ENCODE peak calls at places on chromosome 7, in four cellular contexts. One of them, this sample, is unnamed.

GRCh38 chr7:97871659-97872024 is 566 bp downstream of the ASNS start:
- DNase-seq in PC-9: no peak
- DNase-seq in pancreas: no peak
- DNase-seq in CD8-positive, alpha-beta memory T cell: no peak
- DNase-seq in this sample: no peak

GRCh38 chr7:156666368-156667109 is 26.0 kb downstream of the RNF32 start:
- DNase-seq in PC-9: no peak
- DNase-seq in pancreas: no peak
- DNase-seq in CD8-positive, alpha-beta memory T cell: no peak
- DNase-seq in this sample: no peak

GRCh38 chr7:3301831-3302618 is 973 bp downstream of the SDK1 start:
- DNase-seq in PC-9: no peak
- DNase-seq in pancreas: peak
- DNase-seq in CD8-positive, alpha-beta memory T cell: peak
- DNase-seq in this sample: no peak

GRCh38 chr7:158353606-158354570 is 233.7 kb downstream of the PTPRN2 start:
- DNase-seq in PC-9: peak
- DNase-seq in pancreas: no peak
- DNase-seq in CD8-positive, alpha-beta memory T cell: no peak
- DNase-seq in this sample: no peak

GRCh38 chr7:104814671-104815400 is 199.2 kb upstream of the KMT2E start:
- DNase-seq in PC-9: no peak
- DNase-seq in pancreas: no peak
- DNase-seq in CD8-positive, alpha-beta memory T cell: no peak
- DNase-seq in this sample: no peak

GRCh38 chr7:23403970-23404369 is 66.3 kb downstream of the IGF2BP3 start:
- DNase-seq in PC-9: peak
- DNase-seq in pancreas: no peak
- DNase-seq in CD8-positive, alpha-beta memory T cell: no peak
- DNase-seq in this sample: no peak

GRCh38 chr7:65251851-65252620 is 121.6 kb upstream of the ZNF92 start:
- DNase-seq in PC-9: no peak
- DNase-seq in pancreas: peak
- DNase-seq in CD8-positive, alpha-beta memory T cell: no peak
- DNase-seq in this sample: no peak

GRCh38 chr7:106124176-106124575 is 12.1 kb upstream of the SYPL1 start:
- DNase-seq in PC-9: no peak
- DNase-seq in pancreas: no peak
- DNase-seq in CD8-positive, alpha-beta memory T cell: no peak
- DNase-seq in this sample: no peak

GRCh38 chr7:119270045-119270464 is 1002.9 kb upstream of the KCND2 start:
- DNase-seq in PC-9: peak
- DNase-seq in pancreas: peak
- DNase-seq in CD8-positive, alpha-beta memory T cell: no peak
- DNase-seq in this sample: no peak

GRCh38 chr7:64098-64521 is 128.3 kb upstream of the FAM20C start:
- DNase-seq in PC-9: peak
- DNase-seq in pancreas: peak
- DNase-seq in CD8-positive, alpha-beta memory T cell: no peak
- DNase-seq in this sample: peak

GRCh38 chr7:148485618-148486017 is 104.9 kb upstream of the C7orf33 start:
- DNase-seq in PC-9: no peak
- DNase-seq in pancreas: no peak
- DNase-seq in CD8-positive, alpha-beta memory T cell: no peak
- DNase-seq in this sample: no peak

GRCh38 chr7:46089281-46089680 is 168.2 kb upstream of the IGFBP3 start:
- DNase-seq in PC-9: peak
- DNase-seq in pancreas: no peak
- DNase-seq in CD8-positive, alpha-beta memory T cell: no peak
- DNase-seq in this sample: no peak

GRCh38 chr7:139572071-139572470 is 48.6 kb downstream of the CLEC2L start:
- DNase-seq in PC-9: no peak
- DNase-seq in pancreas: no peak
- DNase-seq in CD8-positive, alpha-beta memory T cell: no peak
- DNase-seq in this sample: no peak

GRCh38 chr7:141113131-141113530 is 39.3 kb downstream of the TMEM178B start:
- DNase-seq in PC-9: no peak
- DNase-seq in pancreas: no peak
- DNase-seq in CD8-positive, alpha-beta memory T cell: no peak
- DNase-seq in this sample: no peak

GRCh38 chr7:100571829-100572116 is 1.9 kb downstream of the SAP25 start:
- DNase-seq in PC-9: no peak
- DNase-seq in pancreas: peak
- DNase-seq in CD8-positive, alpha-beta memory T cell: no peak
- DNase-seq in this sample: no peak

GRCh38 chr7:100572281-100572948 is 1.3 kb downstream of the SAP25 start:
- DNase-seq in PC-9: no peak
- DNase-seq in pancreas: peak
- DNase-seq in CD8-positive, alpha-beta memory T cell: no peak
- DNase-seq in this sample: no peak

GRCh38 chr7:100568936-100569844 is 4.5 kb downstream of the SAP25 start:
- DNase-seq in PC-9: no peak
- DNase-seq in pancreas: peak
- DNase-seq in CD8-positive, alpha-beta memory T cell: peak
- DNase-seq in this sample: no peak

GRCh38 chr7:100572949-100573675 is 588 bp downstream of the SAP25 start:
- DNase-seq in PC-9: peak
- DNase-seq in pancreas: peak
- DNase-seq in CD8-positive, alpha-beta memory T cell: no peak
- DNase-seq in this sample: no peak

GRCh38 chr7:100570954-100571828 is 2.5 kb downstream of the SAP25 start:
- DNase-seq in PC-9: peak
- DNase-seq in pancreas: no peak
- DNase-seq in CD8-positive, alpha-beta memory T cell: no peak
- DNase-seq in this sample: no peak
- H3K27ac ChIP-seq in PC-9: no peak
- H3K27ac ChIP-seq in pancreas: no peak
- H3K27ac ChIP-seq in CD8-positive, alpha-beta memory T cell: no peak
- H3K27ac ChIP-seq in this sample: no peak

GRCh38 chr7:16742547-16742946 is 11.0 kb upstream of the TSPAN13 start:
- DNase-seq in PC-9: no peak
- DNase-seq in pancreas: no peak
- DNase-seq in CD8-positive, alpha-beta memory T cell: no peak
- DNase-seq in this sample: no peak

GRCh38 chr7:16744518-16745250 is 8.9 kb upstream of the TSPAN13 start:
- DNase-seq in PC-9: no peak
- DNase-seq in pancreas: no peak
- DNase-seq in CD8-positive, alpha-beta memory T cell: no peak
- DNase-seq in this sample: no peak

GRCh38 chr7:16741676-16742075 is 11.9 kb upstream of the TSPAN13 start:
- DNase-seq in PC-9: no peak
- DNase-seq in pancreas: no peak
- DNase-seq in CD8-positive, alpha-beta memory T cell: no peak
- DNase-seq in this sample: no peak

GRCh38 chr7:16740996-16741395 is 12.6 kb upstream of the TSPAN13 start:
- DNase-seq in PC-9: no peak
- DNase-seq in pancreas: no peak
- DNase-seq in CD8-positive, alpha-beta memory T cell: no peak
- DNase-seq in this sample: no peak

DNA sequence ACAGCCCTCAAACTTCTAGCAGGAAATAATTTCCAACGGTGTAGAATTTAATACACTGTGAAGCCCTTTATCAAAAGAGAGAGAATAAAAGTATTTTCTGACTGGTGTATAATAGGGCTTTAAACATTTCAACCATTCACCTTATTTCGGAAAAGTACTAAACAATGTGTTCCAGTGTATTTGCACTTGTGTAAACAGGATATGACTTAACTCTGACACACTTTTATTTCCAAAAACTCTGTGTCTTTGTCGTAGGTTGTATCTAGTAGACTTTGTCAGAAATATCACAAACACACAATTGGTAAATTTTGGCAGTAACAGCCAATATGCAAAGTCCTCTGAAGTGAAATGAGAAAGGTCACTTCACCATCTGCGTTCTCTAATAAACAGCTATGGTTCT is 10.3 kb upstream of the TSPAN13 start:
- DNase-seq in PC-9: no peak
- DNase-seq in pancreas: no peak
- DNase-seq in CD8-positive, alpha-beta memory T cell: no peak
- DNase-seq in this sample: no peak
- H3K27ac ChIP-seq in PC-9: no peak
- H3K27ac ChIP-seq in pancreas: no peak
- H3K27ac ChIP-seq in CD8-positive, alpha-beta memory T cell: peak
- H3K27ac ChIP-seq in this sample: no peak

GRCh38 chr7:131330299-131330698 is 2.6 kb downstream of the MKLN1 start:
- DNase-seq in PC-9: no peak
- DNase-seq in pancreas: no peak
- DNase-seq in CD8-positive, alpha-beta memory T cell: no peak
- DNase-seq in this sample: no peak
- H3K27ac ChIP-seq in PC-9: peak
- H3K27ac ChIP-seq in pancreas: no peak
- H3K27ac ChIP-seq in CD8-positive, alpha-beta memory T cell: no peak
- H3K27ac ChIP-seq in this sample: no peak

DNA sequence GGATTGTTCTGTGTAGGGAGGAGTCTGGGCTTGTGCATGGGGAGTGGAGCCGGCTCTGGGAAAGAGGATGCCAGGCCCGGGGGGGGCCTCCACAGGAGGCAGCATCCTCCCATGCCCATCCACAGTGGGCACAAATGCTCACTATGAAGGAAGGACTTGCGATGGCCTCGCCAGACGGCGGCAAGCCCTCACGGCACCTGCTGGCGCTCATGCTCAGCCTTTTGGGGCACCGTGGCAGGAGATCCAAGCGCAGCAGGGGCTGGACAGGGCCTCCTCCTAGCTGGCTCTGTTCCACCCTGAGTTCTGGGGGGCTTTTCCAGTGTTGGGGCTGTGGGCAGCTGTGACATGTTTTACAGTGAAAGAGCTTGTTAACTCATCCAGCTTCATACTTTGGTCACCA is 15.2 kb downstream of the MDH2 start:
- DNase-seq in PC-9: no peak
- DNase-seq in pancreas: no peak
- DNase-seq in CD8-positive, alpha-beta memory T cell: no peak
- DNase-seq in this sample: no peak
- H3K27ac ChIP-seq in PC-9: no peak
- H3K27ac ChIP-seq in pancreas: no peak
- H3K27ac ChIP-seq in CD8-positive, alpha-beta memory T cell: no peak
- H3K27ac ChIP-seq in this sample: no peak

GRCh38 chr7:129919492-129919891 is 33.3 kb downstream of the UBE2H start:
- DNase-seq in PC-9: no peak
- DNase-seq in pancreas: no peak
- DNase-seq in CD8-positive, alpha-beta memory T cell: no peak
- DNase-seq in this sample: no peak

GRCh38 chr7:129918922-129919321 is 33.8 kb downstream of the UBE2H start:
- DNase-seq in PC-9: no peak
- DNase-seq in pancreas: no peak
- DNase-seq in CD8-positive, alpha-beta memory T cell: no peak
- DNase-seq in this sample: no peak

GRCh38 chr7:129913428-129913827 is 39.3 kb downstream of the UBE2H start:
- DNase-seq in PC-9: no peak
- DNase-seq in pancreas: no peak
- DNase-seq in CD8-positive, alpha-beta memory T cell: no peak
- DNase-seq in this sample: no peak

GRCh38 chr7:129914536-129915272 is 38.1 kb downstream of the UBE2H start:
- DNase-seq in PC-9: no peak
- DNase-seq in pancreas: no peak
- DNase-seq in CD8-positive, alpha-beta memory T cell: peak
- DNase-seq in this sample: no peak

GRCh38 chr7:129917934-129918333 is 34.8 kb downstream of the UBE2H start:
- DNase-seq in PC-9: no peak
- DNase-seq in pancreas: no peak
- DNase-seq in CD8-positive, alpha-beta memory T cell: no peak
- DNase-seq in this sample: no peak
- H3K27ac ChIP-seq in PC-9: no peak
- H3K27ac ChIP-seq in pancreas: no peak
- H3K27ac ChIP-seq in CD8-positive, alpha-beta memory T cell: no peak
- H3K27ac ChIP-seq in this sample: no peak

DNA sequence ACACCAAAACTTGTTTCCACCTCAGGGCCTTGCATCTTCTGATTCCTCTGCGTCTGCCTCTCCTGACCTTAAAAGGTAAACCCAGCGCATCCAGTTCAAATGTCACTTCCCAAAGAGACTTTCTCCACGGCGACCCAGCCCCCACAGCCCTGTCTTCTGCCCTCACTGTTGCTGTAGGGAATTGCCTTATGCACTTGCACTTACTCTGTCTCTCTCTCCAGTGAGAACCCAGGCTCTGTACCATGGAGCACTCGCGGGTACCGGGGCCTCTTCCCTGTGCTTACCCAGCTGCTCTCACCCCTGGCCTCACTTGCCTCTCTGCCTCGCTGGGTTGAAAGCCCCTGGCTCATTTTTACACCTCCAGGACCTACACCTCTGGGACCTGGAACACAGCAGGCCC is 48.4 kb downstream of the AOC1 start:
- DNase-seq in PC-9: no peak
- DNase-seq in pancreas: no peak
- DNase-seq in CD8-positive, alpha-beta memory T cell: no peak
- DNase-seq in this sample: no peak
- H3K27ac ChIP-seq in PC-9: no peak
- H3K27ac ChIP-seq in pancreas: peak
- H3K27ac ChIP-seq in CD8-positive, alpha-beta memory T cell: no peak
- H3K27ac ChIP-seq in this sample: no peak

GRCh38 chr7:128318696-128319095 is 25.0 kb downstream of the RBM28 start:
- DNase-seq in PC-9: no peak
- DNase-seq in pancreas: no peak
- DNase-seq in CD8-positive, alpha-beta memory T cell: no peak
- DNase-seq in this sample: no peak
- H3K27ac ChIP-seq in PC-9: no peak
- H3K27ac ChIP-seq in pancreas: no peak
- H3K27ac ChIP-seq in CD8-positive, alpha-beta memory T cell: no peak
- H3K27ac ChIP-seq in this sample: no peak

This sample was measured in substantia nigra.